ENCODE peak calls at places on chromosomes 5 and 9, in seven cellular contexts. One of them, this sample, is unnamed. For H3K4me1, the result is how much of the 10 kb centered on the place peaks cover.

GRCh38 chr5:79193643-79194042 is 42.3 kb upstream of the JMY start:
- DNase-seq in fibroblast of lung: peak
- DNase-seq in CD8-positive, alpha-beta memory T cell: no peak
- DNase-seq in left lung: no peak
- DNase-seq in A549: no peak
- DNase-seq in PC-3: peak
- DNase-seq in lower lobe of right lung: no peak
- DNase-seq in this sample: no peak

GRCh38 chr9:91026266-91026665 is 224.6 kb downstream of the SYK start:
- DNase-seq in fibroblast of lung: no peak
- DNase-seq in CD8-positive, alpha-beta memory T cell: no peak
- DNase-seq in left lung: no peak
- DNase-seq in A549: no peak
- DNase-seq in PC-3: no peak
- DNase-seq in lower lobe of right lung: no peak
- DNase-seq in this sample: no peak

GRCh38 chr9:113463418-113464285 is at the start of gene RGS3:
- DNase-seq in fibroblast of lung: peak
- DNase-seq in CD8-positive, alpha-beta memory T cell: no peak
- DNase-seq in left lung: peak
- DNase-seq in A549: peak
- DNase-seq in PC-3: peak
- DNase-seq in lower lobe of right lung: peak
- DNase-seq in this sample: no peak

GRCh38 chr9:6098431-6098830 is 83.0 kb upstream of the RANBP6 start:
- DNase-seq in fibroblast of lung: peak
- DNase-seq in CD8-positive, alpha-beta memory T cell: no peak
- DNase-seq in left lung: no peak
- DNase-seq in A549: no peak
- DNase-seq in PC-3: peak
- DNase-seq in lower lobe of right lung: no peak
- DNase-seq in this sample: no peak

GRCh38 chr9:35603506-35603985 is 1.5 kb upstream of the TESK1 start:
- DNase-seq in fibroblast of lung: peak
- DNase-seq in CD8-positive, alpha-beta memory T cell: no peak
- DNase-seq in left lung: peak
- DNase-seq in A549: no peak
- DNase-seq in PC-3: peak
- DNase-seq in lower lobe of right lung: peak
- DNase-seq in this sample: no peak

GRCh38 chr5:156655732-156656131 is 194.4 kb upstream of the PPP1R2B start:
- DNase-seq in fibroblast of lung: no peak
- DNase-seq in CD8-positive, alpha-beta memory T cell: no peak
- DNase-seq in left lung: no peak
- DNase-seq in A549: no peak
- DNase-seq in PC-3: no peak
- DNase-seq in lower lobe of right lung: no peak
- DNase-seq in this sample: no peak

GRCh38 chr5:179207470-179207869 is 137.8 kb downstream of the ADAMTS2 start:
- DNase-seq in fibroblast of lung: no peak
- DNase-seq in CD8-positive, alpha-beta memory T cell: no peak
- DNase-seq in left lung: no peak
- DNase-seq in A549: no peak
- DNase-seq in PC-3: no peak
- DNase-seq in lower lobe of right lung: no peak
- DNase-seq in this sample: no peak

GRCh38 chr9:109315889-109316640 is 4.8 kb downstream of the EPB41L4B start:
- DNase-seq in fibroblast of lung: peak
- DNase-seq in CD8-positive, alpha-beta memory T cell: no peak
- DNase-seq in left lung: peak
- DNase-seq in A549: peak
- DNase-seq in PC-3: peak
- DNase-seq in lower lobe of right lung: peak
- DNase-seq in this sample: peak

GRCh38 chr9:79572032-79572890 is 496 bp downstream of the TLE4 start:
- DNase-seq in fibroblast of lung: peak
- DNase-seq in CD8-positive, alpha-beta memory T cell: no peak
- DNase-seq in left lung: peak
- DNase-seq in A549: peak
- DNase-seq in PC-3: peak
- DNase-seq in lower lobe of right lung: peak
- DNase-seq in this sample: no peak

GRCh38 chr9:131595771-131596743 is 50.7 kb downstream of the PRRT1B start:
- DNase-seq in fibroblast of lung: no peak
- DNase-seq in CD8-positive, alpha-beta memory T cell: no peak
- DNase-seq in left lung: no peak
- DNase-seq in A549: no peak
- DNase-seq in PC-3: no peak
- DNase-seq in lower lobe of right lung: no peak
- DNase-seq in this sample: no peak

GRCh38 chr9:131597246-131597645 is 51.9 kb downstream of the PRRT1B start:
- DNase-seq in fibroblast of lung: no peak
- DNase-seq in CD8-positive, alpha-beta memory T cell: no peak
- DNase-seq in left lung: no peak
- DNase-seq in A549: no peak
- DNase-seq in PC-3: no peak
- DNase-seq in lower lobe of right lung: no peak
- DNase-seq in this sample: no peak

GRCh38 chr9:131593255-131593820 is 48.0 kb downstream of the PRRT1B start:
- DNase-seq in fibroblast of lung: peak
- DNase-seq in CD8-positive, alpha-beta memory T cell: no peak
- DNase-seq in left lung: no peak
- DNase-seq in A549: no peak
- DNase-seq in PC-3: no peak
- DNase-seq in lower lobe of right lung: no peak
- DNase-seq in this sample: no peak

GRCh38 chr9:131593936-131594665 is 48.8 kb downstream of the PRRT1B start:
- DNase-seq in fibroblast of lung: no peak
- DNase-seq in CD8-positive, alpha-beta memory T cell: no peak
- DNase-seq in left lung: no peak
- DNase-seq in A549: no peak
- DNase-seq in PC-3: no peak
- DNase-seq in lower lobe of right lung: no peak
- DNase-seq in this sample: no peak

GRCh38 chr9:131594906-131595675 is 49.8 kb downstream of the PRRT1B start:
- DNase-seq in fibroblast of lung: no peak
- DNase-seq in CD8-positive, alpha-beta memory T cell: no peak
- DNase-seq in left lung: no peak
- DNase-seq in A549: no peak
- DNase-seq in PC-3: no peak
- DNase-seq in lower lobe of right lung: no peak
- DNase-seq in this sample: no peak
- H3K4me1 ChIP-seq in fibroblast of lung: under half
- H3K4me1 ChIP-seq in CD8-positive, alpha-beta memory T cell: under half
- H3K4me1 ChIP-seq in left lung: under half
- H3K4me1 ChIP-seq in A549: under half
- H3K4me1 ChIP-seq in PC-3: under half
- H3K4me1 ChIP-seq in lower lobe of right lung: under half
- H3K4me1 ChIP-seq in this sample: under half

GRCh38 chr5:72126796-72127195 is 19.5 kb downstream of the MAP1B start:
- DNase-seq in fibroblast of lung: no peak
- DNase-seq in CD8-positive, alpha-beta memory T cell: no peak
- DNase-seq in left lung: no peak
- DNase-seq in A549: no peak
- DNase-seq in PC-3: no peak
- DNase-seq in lower lobe of right lung: no peak
- DNase-seq in this sample: no peak

GRCh38 chr5:72125931-72126620 is 18.8 kb downstream of the MAP1B start:
- DNase-seq in fibroblast of lung: no peak
- DNase-seq in CD8-positive, alpha-beta memory T cell: no peak
- DNase-seq in left lung: no peak
- DNase-seq in A549: no peak
- DNase-seq in PC-3: no peak
- DNase-seq in lower lobe of right lung: no peak
- DNase-seq in this sample: no peak

GRCh38 chr5:72123764-72124163 is 16.5 kb downstream of the MAP1B start:
- DNase-seq in fibroblast of lung: peak
- DNase-seq in CD8-positive, alpha-beta memory T cell: no peak
- DNase-seq in left lung: no peak
- DNase-seq in A549: no peak
- DNase-seq in PC-3: no peak
- DNase-seq in lower lobe of right lung: no peak
- DNase-seq in this sample: no peak

GRCh38 chr5:72122619-72123018 is 15.3 kb downstream of the MAP1B start:
- DNase-seq in fibroblast of lung: no peak
- DNase-seq in CD8-positive, alpha-beta memory T cell: no peak
- DNase-seq in left lung: no peak
- DNase-seq in A549: no peak
- DNase-seq in PC-3: no peak
- DNase-seq in lower lobe of right lung: no peak
- DNase-seq in this sample: no peak

GRCh38 chr5:72125271-72125670 is 18.0 kb downstream of the MAP1B start:
- DNase-seq in fibroblast of lung: no peak
- DNase-seq in CD8-positive, alpha-beta memory T cell: no peak
- DNase-seq in left lung: no peak
- DNase-seq in A549: no peak
- DNase-seq in PC-3: no peak
- DNase-seq in lower lobe of right lung: no peak
- DNase-seq in this sample: no peak
- H3K4me1 ChIP-seq in fibroblast of lung: under half
- H3K4me1 ChIP-seq in CD8-positive, alpha-beta memory T cell: under half
- H3K4me1 ChIP-seq in left lung: under half
- H3K4me1 ChIP-seq in A549: half or more
- H3K4me1 ChIP-seq in PC-3: under half
- H3K4me1 ChIP-seq in lower lobe of right lung: under half
- H3K4me1 ChIP-seq in this sample: under half

GRCh38 chr9:134059661-134060395 is 8.0 kb downstream of the BRD3 start:
- DNase-seq in fibroblast of lung: no peak
- DNase-seq in CD8-positive, alpha-beta memory T cell: no peak
- DNase-seq in left lung: peak
- DNase-seq in A549: no peak
- DNase-seq in PC-3: no peak
- DNase-seq in lower lobe of right lung: peak
- DNase-seq in this sample: no peak
- H3K4me1 ChIP-seq in fibroblast of lung: under half
- H3K4me1 ChIP-seq in CD8-positive, alpha-beta memory T cell: under half
- H3K4me1 ChIP-seq in left lung: under half
- H3K4me1 ChIP-seq in A549: under half
- H3K4me1 ChIP-seq in PC-3: under half
- H3K4me1 ChIP-seq in lower lobe of right lung: half or more
- H3K4me1 ChIP-seq in this sample: under half

GRCh38 chr5:140564196-140565023 is at the start of the genes APBB3 and SLC35A4:
- DNase-seq in fibroblast of lung: peak
- DNase-seq in CD8-positive, alpha-beta memory T cell: peak
- DNase-seq in left lung: peak
- DNase-seq in A549: peak
- DNase-seq in PC-3: peak
- DNase-seq in lower lobe of right lung: peak
- DNase-seq in this sample: peak
- H3K4me1 ChIP-seq in fibroblast of lung: under half
- H3K4me1 ChIP-seq in CD8-positive, alpha-beta memory T cell: under half
- H3K4me1 ChIP-seq in left lung: under half
- H3K4me1 ChIP-seq in A549: under half
- H3K4me1 ChIP-seq in PC-3: under half
- H3K4me1 ChIP-seq in lower lobe of right lung: half or more
- H3K4me1 ChIP-seq in this sample: under half

DNA sequence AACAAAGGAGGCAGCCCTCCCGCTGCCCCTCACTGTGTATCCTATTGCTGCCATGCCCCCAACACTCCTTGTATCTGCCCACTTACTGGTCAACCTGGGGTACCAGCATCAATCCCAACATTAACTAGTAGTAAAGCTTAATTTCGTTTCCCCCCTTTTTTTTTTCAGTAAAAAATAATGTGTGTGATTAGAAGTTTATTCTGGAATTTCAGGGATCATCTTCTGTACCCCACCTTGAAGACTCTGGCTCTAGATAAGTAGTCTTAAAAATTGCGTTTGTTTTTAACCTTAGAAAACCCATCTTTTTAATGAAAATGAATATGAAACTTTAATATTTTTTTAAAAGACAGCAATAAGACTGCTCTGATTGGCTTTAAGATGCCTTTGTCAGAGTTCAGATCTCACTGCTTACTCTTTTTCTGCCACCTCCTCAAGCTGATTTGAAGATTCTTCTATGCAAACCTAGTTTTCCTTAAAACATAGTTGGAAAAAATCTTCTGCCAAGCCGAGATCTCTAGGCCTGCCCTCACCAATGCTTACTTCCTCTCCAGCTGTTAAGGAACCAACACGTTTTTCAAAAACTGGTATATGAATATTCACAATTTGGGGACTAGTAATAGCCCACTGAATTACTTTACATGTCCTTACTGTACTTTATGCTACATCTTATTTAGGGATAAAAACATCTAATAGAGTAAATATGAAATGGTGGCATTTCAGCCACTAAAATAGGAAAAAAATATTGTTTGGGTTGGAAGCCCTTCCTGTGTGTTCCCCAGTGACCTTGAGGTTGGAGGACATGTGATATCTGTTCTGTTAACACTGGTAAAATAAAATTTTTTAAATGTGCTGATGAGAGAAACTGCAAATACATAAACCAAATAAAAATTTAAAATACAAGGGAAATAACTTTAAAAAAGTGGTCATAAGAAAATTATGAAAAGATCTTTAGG is 4.0 kb upstream of the RHOBTB3 start:
- DNase-seq in fibroblast of lung: peak
- DNase-seq in CD8-positive, alpha-beta memory T cell: no peak
- DNase-seq in left lung: no peak
- DNase-seq in A549: no peak
- DNase-seq in PC-3: no peak
- DNase-seq in lower lobe of right lung: no peak
- DNase-seq in this sample: no peak
- H3K4me1 ChIP-seq in fibroblast of lung: under half
- H3K4me1 ChIP-seq in CD8-positive, alpha-beta memory T cell: under half
- H3K4me1 ChIP-seq in left lung: under half
- H3K4me1 ChIP-seq in A549: under half
- H3K4me1 ChIP-seq in PC-3: under half
- H3K4me1 ChIP-seq in lower lobe of right lung: under half
- H3K4me1 ChIP-seq in this sample: under half